ENCODE peak calls at places on chromosomes 1 and 21, in five cellular contexts. F, R, Y, P and E are unnamed samples.

GRCh38 chr1:209434066-209434465 is 149.4 kb upstream of the CAMK1G start:
- DNase-seq in F (no peak), R (peak; percentile 15), Y (no peak), P (no peak), E (no peak)

GRCh38 chr21:46443910-46444309 is 14.8 kb upstream of the DIP2A start:
- DNase-seq in F (no peak), R (no peak), Y (no peak), P (no peak), E (no peak)

GRCh38 chr21:38766987-38767722 is 38.6 kb upstream of the ETS2 start:
- DNase-seq in F (no peak), R (no peak), Y (no peak), P (peak; percentile 82), E (no peak)

GRCh38 chr1:37020653-37021277 is 13.6 kb downstream of the GRIK3 start:
- DNase-seq in F (peak; percentile 72), R (no peak), Y (no peak), P (no peak), E (peak; percentile 47)

GRCh38 chr1:202576816-202577215 is 133.4 kb downstream of the SYT2 start:
- DNase-seq in F (no peak), R (no peak), Y (no peak), P (no peak), E (no peak)

GRCh38 chr1:159012495-159012894 is 2.8 kb downstream of the IFI16 start:
- DNase-seq in F (no peak), R (no peak), Y (peak; percentile 7), P (peak; percentile 49), E (no peak)

GRCh38 chr1:9506901-9507300 is 32.4 kb upstream of the SLC25A33 start:
- DNase-seq in F (no peak), R (no peak), Y (no peak), P (no peak), E (no peak)

GRCh38 chr1:211925016-211925415 is 94.5 kb upstream of the LPGAT1 start:
- DNase-seq in F (no peak), R (no peak), Y (no peak), P (no peak), E (no peak)

GRCh38 chr1:112110031-112110430 is 120.6 kb upstream of the KCND3 start:
- DNase-seq in F (no peak), R (no peak), Y (no peak), P (no peak), E (no peak)

GRCh38 chr1:156692958-156693857 is 12.2 kb downstream of the CRABP2 start:
- DNase-seq in F (peak; percentile 72), R (no peak), Y (no peak), P (peak; percentile 30), E (peak; percentile 59)

GRCh38 chr1:243596441-243597183 is 253.4 kb downstream of the AKT3 start:
- DNase-seq in F (no peak), R (peak; percentile 51), Y (no peak), P (no peak), E (no peak)

GRCh38 chr1:9557624-9558023 is 18.4 kb downstream of the SLC25A33 start:
- DNase-seq in F (no peak), R (no peak), Y (no peak), P (no peak), E (no peak)

GRCh38 chr1:55402117-55402516 is 187.0 kb upstream of the USP24 start:
- DNase-seq in F (no peak), R (peak; percentile 4), Y (no peak), P (no peak), E (no peak)

GRCh38 chr1:101025283-101025679 is 303 bp downstream of the DPH5 start:
- DNase-seq in F (no peak), R (no peak), Y (no peak), P (no peak), E (peak; percentile 41)

GRCh38 chr1:154664331-154664730 is 56.3 kb upstream of the ADAR start:
- DNase-seq in F (no peak), R (no peak), Y (no peak), P (no peak), E (no peak)

GRCh38 chr1:233714631-233715217 is 100.8 kb downstream of the KCNK1 start:
- DNase-seq in F (no peak), R (no peak), Y (no peak), P (no peak), E (no peak)

GRCh38 chr1:76511226-76511625 is 356.1 kb upstream of the ST6GALNAC5 start:
- DNase-seq in F (no peak), R (no peak), Y (no peak), P (no peak), E (no peak)

GRCh38 chr1:211334986-211335385 is 8.4 kb downstream of the TRAF5 start:
- DNase-seq in F (no peak), R (no peak), Y (no peak), P (no peak), E (no peak)

GRCh38 chr1:16205333-16205671 is 7.2 kb downstream of the ARHGEF19 start:
- DNase-seq in F (no peak), R (no peak), Y (no peak), P (no peak), E (no peak)